ENCODE peak calls at places on chromosome 6, in eight cellular contexts. E, Z, M, L, Y, W, H and S are unnamed samples.
A peak's percentile ranks its signal among the peaks of the same experiment; 100 is the strongest.

GRCh38 chr6:351011-351866 is 40.3 kb upstream of the IRF4 start:
- DNase-seq in E (no peak), L (no peak), H (no peak), W (no peak), Y (no peak), M (no peak), Z (no peak), S (no peak)

GRCh38 chr6:112701201-112701600 is 354.1 kb downstream of the RFPL4B start:
- DNase-seq in M (peak; percentile 43), H (no peak), W (peak; percentile 41), L (no peak), Y (no peak), E (no peak), Z (peak; percentile 27), S (no peak)

GRCh38 chr6:63598001-63598250 is 25.6 kb downstream of the LOC128125822 start:
- DNase-seq in M (no peak), L (no peak), E (no peak), W (peak; percentile 21), Z (no peak), H (no peak), Y (no peak), S (no peak)

GRCh38 chr6:100491947-100492670 is 27.4 kb upstream of the SIM1 start:
- DNase-seq in Y (no peak), E (no peak), L (no peak), H (no peak), W (no peak), Z (no peak), M (no peak), S (no peak)

GRCh38 chr6:42417641-42418112 is 34.0 kb downstream of the TRERF1 start:
- DNase-seq in Z (peak; percentile 65), Y (peak; percentile 44), L (no peak), M (peak; percentile 44), E (no peak), W (peak; percentile 72), H (no peak), S (no peak)

GRCh38 chr6:137884428-137884827 is 17.4 kb downstream of the TNFAIP3 start:
- DNase-seq in Y (no peak), E (no peak), L (no peak), M (no peak), H (no peak), W (no peak), Z (no peak), S (no peak)

GRCh38 chr6:107811591-107812218 is 12.4 kb downstream of the SCML4 start:
- DNase-seq in E (no peak), M (peak; percentile 9), H (no peak), L (peak; percentile 3), Y (no peak), W (no peak), Z (peak; percentile 6), S (no peak)

GRCh38 chr6:160131636-160132296 is 10.2 kb downstream of the SLC22A1 start:
- DNase-seq in M (no peak), W (no peak), Z (no peak), L (no peak), E (no peak), Y (no peak), H (no peak), S (no peak)

GRCh38 chr6:41176189-41176588 is 13.3 kb upstream of the TREM2 start:
- DNase-seq in E (no peak), Z (no peak), H (no peak), W (no peak), M (no peak), Y (no peak), L (no peak), S (no peak)

GRCh38 chr6:87152528-87152950 is 2.8 kb upstream of the ZNF292 start:
- DNase-seq in W (no peak), E (peak; percentile 6), H (no peak), L (no peak), Y (no peak), Z (peak; percentile 25), M (peak; percentile 12), S (no peak)

GRCh38 chr6:69866351-69867074 is at the start of gene COL19A1:
- DNase-seq in M (peak; percentile 2), L (no peak), E (peak; percentile 18), W (peak; percentile 14), H (peak; percentile 26), Z (no peak), Y (peak; percentile 5), S (peak; percentile 45)

GRCh38 chr6:24492475-24492874 is 2.3 kb upstream of the ALDH5A1 start:
- DNase-seq in Y (no peak), Z (peak; percentile 11), M (peak; percentile 21), E (no peak), W (no peak), L (peak; percentile 44), H (peak; percentile 34), S (peak; percentile 21)

GRCh38 chr6:33570806-33571636 is 9.1 kb downstream of the BAK1 start:
- DNase-seq in L (peak; percentile 61), E (peak; percentile 69), W (peak; percentile 66), Z (peak; percentile 60), M (peak; percentile 77), H (peak; percentile 73), Y (peak; percentile 96), S (peak; percentile 79)

GRCh38 chr6:129329677-129330076 is 380.3 kb downstream of the ARHGAP18 start:
- DNase-seq in W (no peak), Z (no peak), E (no peak), M (no peak), L (no peak), Y (no peak), H (no peak), S (no peak)

GRCh38 chr6:105014448-105014847 is 57.5 kb downstream of the LIN28B start:
- DNase-seq in W (no peak), Y (no peak), M (no peak), Z (no peak), E (no peak), H (no peak), L (no peak), S (no peak)

GRCh38 chr6:30219244-30219643 is 6.0 kb upstream of the TRIM26 start:
- DNase-seq in Z (peak; percentile 52), E (peak; percentile 36), H (peak; percentile 57), W (peak; percentile 49), Y (peak; percentile 38), L (peak; percentile 58), M (peak; percentile 68), S (peak; percentile 26)

GRCh38 chr6:127561660-127562059 is 15.3 kb upstream of the C6orf58 start:
- DNase-seq in E (no peak), L (no peak), Y (no peak), M (no peak), Z (no peak), W (no peak), H (no peak), S (no peak)

GRCh38 chr6:168823397-168824020 is 382.5 kb downstream of the SMOC2 start:
- DNase-seq in M (peak; percentile 13), L (no peak), Z (no peak), W (no peak), H (no peak), E (no peak), Y (no peak), S (peak; percentile 33)

GRCh38 chr6:80316655-80317332 is 210.3 kb downstream of the BCKDHB start:
- DNase-seq in L (no peak), M (no peak), E (no peak), Y (no peak), W (no peak), Z (peak; percentile 57), H (no peak), S (no peak)
- TF ChIP-seq CTCF in L (no peak), M (peak; percentile 11), E (no peak), Y (no peak), W (peak; percentile 27), Z (peak; percentile 63), H (no peak), S (no peak)

GRCh38 chr6:2766767-2767314 is 1.6 kb downstream of the WRNIP1 start:
- DNase-seq in W (peak; percentile 33), M (no peak), L (no peak), E (no peak), H (no peak), Z (peak; percentile 30), Y (no peak), S (no peak)

GRCh38 chr6:2764610-2765165 is 505 bp upstream of the WRNIP1 start:
- DNase-seq in L (peak; percentile 69), E (no peak), W (peak; percentile 75), Y (peak; percentile 76), H (peak; percentile 38), Z (peak; percentile 72), M (peak; percentile 82), S (no peak)

GRCh38 chr6:2765896-2766766 is 938 bp downstream of the WRNIP1 start:
- DNase-seq in H (peak; percentile 47), Y (peak; percentile 19), M (peak; percentile 47), E (peak; percentile 34), Z (peak; percentile 42), L (peak; percentile 26), W (peak; percentile 42), S (peak; percentile 71)

GRCh38 chr6:2763876-2764540 is 1.2 kb upstream of the WRNIP1 start:
- DNase-seq in H (no peak), E (no peak), Y (no peak), W (no peak), Z (no peak), L (peak; percentile 28), M (no peak), S (no peak)

GRCh38 chr6:2765166-2765895 is at the start of gene WRNIP1:
- DNase-seq in Z (peak; percentile 100), M (peak; percentile 100), W (peak; percentile 100), Y (peak; percentile 97), H (peak; percentile 97), L (peak; percentile 98), E (peak; percentile 92), S (peak; percentile 93)
- TF ChIP-seq CTCF in Z (peak; percentile 46), M (no peak), W (peak; percentile 56), Y (peak; percentile 44), H (peak; percentile 70), L (peak; percentile 54), E (peak; percentile 70), S (peak; percentile 44)

GRCh38 chr6:65259982-65260381 is 447.0 kb downstream of the EYS start:
- DNase-seq in L (no peak), E (no peak), Y (no peak), Z (no peak), H (no peak), W (no peak), M (no peak), S (no peak)

DNA sequence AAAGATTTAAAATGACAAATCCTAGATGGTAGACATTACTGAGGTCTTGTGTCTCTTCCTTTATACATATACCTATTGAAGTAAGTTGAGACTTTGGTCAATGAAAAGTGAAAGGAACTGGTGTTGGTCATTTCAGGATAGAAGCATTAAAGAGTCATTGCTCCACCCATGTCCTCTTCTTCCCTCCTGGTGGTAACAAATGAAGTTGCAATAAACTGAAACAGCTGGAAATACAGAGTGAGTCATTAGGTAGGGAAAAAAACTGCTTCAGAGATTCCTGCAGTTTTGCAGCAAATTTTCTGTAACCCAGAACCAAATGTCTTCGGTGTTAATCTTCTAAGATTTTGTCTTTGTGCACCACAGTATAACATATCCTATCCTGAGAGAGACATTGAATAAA is 447.9 kb downstream of the EYS start:
- DNase-seq in M (peak; percentile 21), H (no peak), W (peak; percentile 69), Z (no peak), Y (no peak), E (no peak), L (peak; percentile 15), S (no peak)
- TF ChIP-seq CTCF in M (peak; percentile 13), H (peak; percentile 32), W (peak; percentile 43), Z (no peak), Y (no peak), E (peak; percentile 54), L (no peak), S (peak; percentile 24)

DNA sequence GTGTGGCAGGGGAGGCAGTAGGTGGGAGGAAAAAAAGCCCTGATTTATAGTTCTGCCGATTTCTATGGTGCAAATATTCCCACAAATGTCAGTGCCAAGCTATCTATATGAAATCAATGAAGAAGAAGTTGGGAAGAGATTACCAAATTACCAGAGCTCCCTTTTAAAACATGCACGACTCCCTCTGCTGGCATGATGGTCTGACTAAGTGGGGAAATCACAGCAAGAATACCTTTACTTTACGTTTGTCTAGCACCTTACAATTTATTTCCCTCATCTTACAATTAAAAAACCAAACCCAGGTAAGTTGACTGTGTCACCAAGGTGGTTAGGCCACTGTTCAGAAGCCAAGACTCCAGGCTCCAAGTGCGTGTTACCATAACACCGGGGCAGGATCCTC is 55.6 kb downstream of the AGPAT4 start:
- DNase-seq in M (no peak), W (no peak), Z (no peak), H (no peak), Y (no peak), E (no peak), L (no peak), S (no peak)
- TF ChIP-seq CTCF in M (peak; percentile 2), W (peak; percentile 34), Z (peak; percentile 18), H (no peak), Y (no peak), E (no peak), L (no peak), S (no peak)